ENCODE peak calls at places on chromosomes 4 and X, in seven cellular contexts. One of them, this sample, is unnamed.

GRCh38 chrX:68594769-68595168 is 52.7 kb upstream of the STARD8 start:
- DNase-seq in endodermal cell: no peak
- DNase-seq in kidney: no peak
- DNase-seq in hepatocyte: no peak
- DNase-seq in mesenchymal stem cell: no peak
- DNase-seq in AG04450: no peak
- DNase-seq in fibroblast of lung: no peak
- DNase-seq in this sample: no peak

GRCh38 chr4:98977557-98977956 is 18.0 kb upstream of the METAP1 start:
- DNase-seq in endodermal cell: no peak
- DNase-seq in kidney: no peak
- DNase-seq in mesenchymal stem cell: no peak
- DNase-seq in hepatocyte: no peak
- DNase-seq in AG04450: no peak
- DNase-seq in fibroblast of lung: no peak
- DNase-seq in this sample: no peak

GRCh38 chrX:40734956-40735317 is 405 bp downstream of the MED14 start:
- DNase-seq in hepatocyte: peak
- DNase-seq in AG04450: no peak
- DNase-seq in kidney: no peak
- DNase-seq in mesenchymal stem cell: peak
- DNase-seq in fibroblast of lung: peak
- DNase-seq in endodermal cell: no peak
- DNase-seq in this sample: peak

GRCh38 chrX:40243699-40244098 is 145.9 kb upstream of the BCOR start:
- DNase-seq in mesenchymal stem cell: peak
- DNase-seq in fibroblast of lung: no peak
- DNase-seq in hepatocyte: no peak
- DNase-seq in AG04450: no peak
- DNase-seq in endodermal cell: no peak
- DNase-seq in kidney: no peak
- DNase-seq in this sample: no peak

GRCh38 chr4:1357356-1358248 is 10.6 kb downstream of the UVSSA start:
- DNase-seq in endodermal cell: no peak
- DNase-seq in AG04450: no peak
- DNase-seq in kidney: no peak
- DNase-seq in fibroblast of lung: no peak
- DNase-seq in hepatocyte: no peak
- DNase-seq in mesenchymal stem cell: no peak
- DNase-seq in this sample: no peak

GRCh38 chr4:52244773-52245360 is 193.8 kb downstream of the SPATA18 start:
- DNase-seq in kidney: no peak
- DNase-seq in fibroblast of lung: no peak
- DNase-seq in AG04450: no peak
- DNase-seq in endodermal cell: no peak
- DNase-seq in hepatocyte: no peak
- DNase-seq in mesenchymal stem cell: no peak
- DNase-seq in this sample: no peak

GRCh38 chr4:153616005-153616555 is 68.0 kb upstream of the TLR2 start:
- DNase-seq in mesenchymal stem cell: no peak
- DNase-seq in kidney: no peak
- DNase-seq in AG04450: no peak
- DNase-seq in endodermal cell: no peak
- DNase-seq in fibroblast of lung: peak
- DNase-seq in hepatocyte: no peak
- DNase-seq in this sample: no peak

GRCh38 chr4:128159967-128160366 is 98.9 kb downstream of the LARP1B start:
- DNase-seq in AG04450: peak
- DNase-seq in fibroblast of lung: peak
- DNase-seq in mesenchymal stem cell: peak
- DNase-seq in endodermal cell: no peak
- DNase-seq in kidney: no peak
- DNase-seq in hepatocyte: no peak
- DNase-seq in this sample: peak

GRCh38 chr4:2691952-2692435 is 64.1 kb downstream of the TNIP2 start:
- DNase-seq in fibroblast of lung: no peak
- DNase-seq in hepatocyte: no peak
- DNase-seq in kidney: no peak
- DNase-seq in endodermal cell: no peak
- DNase-seq in AG04450: no peak
- DNase-seq in mesenchymal stem cell: no peak
- DNase-seq in this sample: no peak

GRCh38 chr4:138609943-138610350 is 367.8 kb upstream of the SLC7A11 start:
- DNase-seq in hepatocyte: no peak
- DNase-seq in AG04450: no peak
- DNase-seq in mesenchymal stem cell: peak
- DNase-seq in fibroblast of lung: peak
- DNase-seq in endodermal cell: no peak
- DNase-seq in kidney: no peak
- DNase-seq in this sample: peak

GRCh38 chr4:113499696-113500095 is 261.8 kb downstream of the CAMK2D start:
- DNase-seq in fibroblast of lung: peak
- DNase-seq in endodermal cell: no peak
- DNase-seq in kidney: no peak
- DNase-seq in hepatocyte: peak
- DNase-seq in mesenchymal stem cell: peak
- DNase-seq in AG04450: peak
- DNase-seq in this sample: peak

GRCh38 chr4:22237155-22237751 is 278.6 kb downstream of the ADGRA3 start:
- DNase-seq in endodermal cell: peak
- DNase-seq in fibroblast of lung: no peak
- DNase-seq in mesenchymal stem cell: no peak
- DNase-seq in kidney: peak
- DNase-seq in AG04450: no peak
- DNase-seq in hepatocyte: peak
- DNase-seq in this sample: no peak

GRCh38 chr4:38356686-38357085 is 307.3 kb upstream of the KLF3 start:
- DNase-seq in endodermal cell: no peak
- DNase-seq in fibroblast of lung: no peak
- DNase-seq in kidney: no peak
- DNase-seq in mesenchymal stem cell: no peak
- DNase-seq in hepatocyte: no peak
- DNase-seq in AG04450: no peak
- DNase-seq in this sample: no peak

GRCh38 chr4:182649698-182650477 is 267.3 kb downstream of the DCTD start:
- DNase-seq in endodermal cell: no peak
- DNase-seq in mesenchymal stem cell: no peak
- DNase-seq in hepatocyte: no peak
- DNase-seq in AG04450: no peak
- DNase-seq in kidney: no peak
- DNase-seq in fibroblast of lung: peak
- DNase-seq in this sample: no peak

GRCh38 chrX:70922776-70923473 is 8.0 kb downstream of the SLC7A3 start:
- DNase-seq in endodermal cell: no peak
- DNase-seq in hepatocyte: no peak
- DNase-seq in AG04450: no peak
- DNase-seq in kidney: no peak
- DNase-seq in fibroblast of lung: no peak
- DNase-seq in mesenchymal stem cell: no peak
- DNase-seq in this sample: no peak

GRCh38 chr4:706834-707598 is 1.4 kb downstream of the PCGF3 start:
- DNase-seq in fibroblast of lung: no peak
- DNase-seq in kidney: no peak
- DNase-seq in hepatocyte: no peak
- DNase-seq in AG04450: no peak
- DNase-seq in mesenchymal stem cell: no peak
- DNase-seq in endodermal cell: no peak
- DNase-seq in this sample: no peak

GRCh38 chr4:67704843-67705242 is 3.9 kb upstream of the UBA6 start:
- DNase-seq in mesenchymal stem cell: no peak
- DNase-seq in AG04450: no peak
- DNase-seq in fibroblast of lung: no peak
- DNase-seq in hepatocyte: no peak
- DNase-seq in kidney: no peak
- DNase-seq in endodermal cell: no peak
- DNase-seq in this sample: no peak

GRCh38 chr4:99857302-99857701 is 36.9 kb downstream of the LAMTOR3 start:
- DNase-seq in kidney: no peak
- DNase-seq in hepatocyte: no peak
- DNase-seq in mesenchymal stem cell: no peak
- DNase-seq in endodermal cell: no peak
- DNase-seq in AG04450: no peak
- DNase-seq in fibroblast of lung: no peak
- DNase-seq in this sample: no peak

GRCh38 chr4:141036786-141037185 is 96.5 kb downstream of the RNF150 start:
- DNase-seq in fibroblast of lung: peak
- DNase-seq in hepatocyte: no peak
- DNase-seq in AG04450: no peak
- DNase-seq in endodermal cell: no peak
- DNase-seq in mesenchymal stem cell: peak
- DNase-seq in kidney: no peak
- DNase-seq in this sample: peak
- H3K4me3 ChIP-seq in fibroblast of lung: no peak
- H3K4me3 ChIP-seq in hepatocyte: no peak
- H3K4me3 ChIP-seq in AG04450: no peak
- H3K4me3 ChIP-seq in endodermal cell: no peak
- H3K4me3 ChIP-seq in mesenchymal stem cell: no peak
- H3K4me3 ChIP-seq in kidney: no peak
- H3K4me3 ChIP-seq in this sample: no peak

GRCh38 chr4:168830777-168831512 is 179.1 kb downstream of the CBR4 start:
- DNase-seq in AG04450: no peak
- DNase-seq in mesenchymal stem cell: peak
- DNase-seq in kidney: no peak
- DNase-seq in hepatocyte: no peak
- DNase-seq in fibroblast of lung: peak
- DNase-seq in endodermal cell: no peak
- DNase-seq in this sample: peak
- H3K4me3 ChIP-seq in AG04450: peak
- H3K4me3 ChIP-seq in mesenchymal stem cell: no peak
- H3K4me3 ChIP-seq in kidney: peak
- H3K4me3 ChIP-seq in hepatocyte: peak
- H3K4me3 ChIP-seq in fibroblast of lung: peak
- H3K4me3 ChIP-seq in endodermal cell: peak
- H3K4me3 ChIP-seq in this sample: no peak

GRCh38 chr4:115228851-115229250 is 115.4 kb upstream of the NDST4 start:
- DNase-seq in AG04450: no peak
- DNase-seq in endodermal cell: no peak
- DNase-seq in hepatocyte: no peak
- DNase-seq in kidney: no peak
- DNase-seq in mesenchymal stem cell: no peak
- DNase-seq in fibroblast of lung: no peak
- DNase-seq in this sample: no peak

GRCh38 chr4:115233600-115233999 is 120.2 kb upstream of the NDST4 start:
- DNase-seq in endodermal cell: no peak
- DNase-seq in kidney: no peak
- DNase-seq in AG04450: no peak
- DNase-seq in fibroblast of lung: no peak
- DNase-seq in mesenchymal stem cell: no peak
- DNase-seq in hepatocyte: no peak
- DNase-seq in this sample: no peak

GRCh38 chr4:115229873-115230272 is 116.5 kb upstream of the NDST4 start:
- DNase-seq in kidney: no peak
- DNase-seq in fibroblast of lung: no peak
- DNase-seq in endodermal cell: no peak
- DNase-seq in AG04450: no peak
- DNase-seq in mesenchymal stem cell: no peak
- DNase-seq in hepatocyte: no peak
- DNase-seq in this sample: no peak

GRCh38 chr4:115234405-115235093 is 121.1 kb upstream of the NDST4 start:
- DNase-seq in kidney: no peak
- DNase-seq in mesenchymal stem cell: peak
- DNase-seq in hepatocyte: peak
- DNase-seq in AG04450: no peak
- DNase-seq in fibroblast of lung: no peak
- DNase-seq in endodermal cell: peak
- DNase-seq in this sample: peak
- H3K4me3 ChIP-seq in kidney: no peak
- H3K4me3 ChIP-seq in mesenchymal stem cell: no peak
- H3K4me3 ChIP-seq in hepatocyte: no peak
- H3K4me3 ChIP-seq in AG04450: no peak
- H3K4me3 ChIP-seq in fibroblast of lung: no peak
- H3K4me3 ChIP-seq in endodermal cell: peak
- H3K4me3 ChIP-seq in this sample: no peak

GRCh38 chr4:139887962-139888735 is 222.5 kb downstream of the MGST2 start:
- DNase-seq in hepatocyte: no peak
- DNase-seq in kidney: no peak
- DNase-seq in fibroblast of lung: no peak
- DNase-seq in AG04450: no peak
- DNase-seq in mesenchymal stem cell: no peak
- DNase-seq in endodermal cell: peak
- DNase-seq in this sample: no peak

GRCh38 chr4:139887378-139887801 is 221.8 kb downstream of the MGST2 start:
- DNase-seq in endodermal cell: no peak
- DNase-seq in fibroblast of lung: no peak
- DNase-seq in AG04450: no peak
- DNase-seq in hepatocyte: no peak
- DNase-seq in mesenchymal stem cell: peak
- DNase-seq in kidney: no peak
- DNase-seq in this sample: peak

GRCh38 chr4:139889194-139889762 is 223.7 kb downstream of the MGST2 start:
- DNase-seq in endodermal cell: no peak
- DNase-seq in kidney: peak
- DNase-seq in hepatocyte: no peak
- DNase-seq in mesenchymal stem cell: no peak
- DNase-seq in AG04450: no peak
- DNase-seq in fibroblast of lung: no peak
- DNase-seq in this sample: no peak

GRCh38 chr4:139884438-139884837 is 218.8 kb downstream of the MGST2 start:
- DNase-seq in kidney: no peak
- DNase-seq in mesenchymal stem cell: no peak
- DNase-seq in AG04450: no peak
- DNase-seq in endodermal cell: no peak
- DNase-seq in hepatocyte: no peak
- DNase-seq in fibroblast of lung: no peak
- DNase-seq in this sample: no peak

GRCh38 chr4:139886798-139887197 is 221.2 kb downstream of the MGST2 start:
- DNase-seq in AG04450: no peak
- DNase-seq in endodermal cell: no peak
- DNase-seq in hepatocyte: no peak
- DNase-seq in fibroblast of lung: no peak
- DNase-seq in mesenchymal stem cell: no peak
- DNase-seq in kidney: no peak
- DNase-seq in this sample: no peak
- H3K4me3 ChIP-seq in AG04450: peak
- H3K4me3 ChIP-seq in endodermal cell: no peak
- H3K4me3 ChIP-seq in hepatocyte: no peak
- H3K4me3 ChIP-seq in fibroblast of lung: peak
- H3K4me3 ChIP-seq in mesenchymal stem cell: no peak
- H3K4me3 ChIP-seq in kidney: peak
- H3K4me3 ChIP-seq in this sample: no peak

This sample was measured in choroid plexus epithelial cell.